ENCODE peak calls at places on chromosomes 2 and 18, in nine cellular contexts. P is gastrocnemius medialis; B is CD4-positive, alpha-beta memory T cell; C is CD8-positive, alpha-beta memory T cell; L is uterus; N is H9; A is neural progenitor cell; Z is colonic mucosa; D is naive thymus-derived CD4-positive, alpha-beta T cell. X is an unnamed sample. For H3K4me1, the result is how much of the 10 kb centered on the place peaks cover.

GRCh38 chr2:156333274-156333950 is 891 bp upstream of the NR4A2 start:
- DNase-seq in P (no peak), B (no peak), C (no peak), L (no peak), N (no peak), A (no peak), Z (no peak), D (no peak), X (no peak)

GRCh38 chr2:100482741-100483140 is 12.5 kb downstream of the NMS start:
- DNase-seq in P (no peak), B (no peak), C (no peak), L (no peak), N (peak), A (peak), Z (no peak), D (no peak), X (no peak)

GRCh38 chr2:218343591-218343990 is 13.1 kb upstream of the CATIP start:
- DNase-seq in P (no peak), B (no peak), C (no peak), L (no peak), N (no peak), A (no peak), Z (no peak), D (no peak), X (no peak)

GRCh38 chr18:26453370-26454030 is 94.9 kb downstream of the KCTD1 start:
- DNase-seq in P (no peak), B (no peak), C (no peak), L (no peak), N (no peak), A (no peak), Z (no peak), D (no peak), X (no peak)

GRCh38 chr2:135256531-135257258 is 204.6 kb downstream of the RAB3GAP1 start:
- DNase-seq in P (no peak), B (no peak), C (no peak), L (no peak), N (no peak), A (no peak), Z (no peak), D (no peak), X (no peak)

GRCh38 chr2:74440005-74440377 is 1.7 kb downstream of the RTKN start:
- DNase-seq in P (no peak), B (no peak), C (no peak), L (peak), N (no peak), A (peak), Z (peak), D (no peak), X (no peak)

GRCh38 chr2:62216616-62217015 is 20.7 kb downstream of the B3GNT2 start:
- DNase-seq in P (no peak), B (no peak), C (no peak), L (peak), N (no peak), A (no peak), Z (no peak), D (no peak), X (no peak)

GRCh38 chr2:84495539-84496146 is 20.7 kb upstream of the DNAH6 start:
- DNase-seq in P (no peak), B (peak), C (peak), L (no peak), N (no peak), A (peak), Z (peak), D (peak), X (no peak)

GRCh38 chr2:219551412-219551811 is 7.6 kb downstream of the TMEM198 start:
- DNase-seq in P (no peak), B (no peak), C (no peak), L (peak), N (peak), A (peak), Z (no peak), D (no peak), X (no peak)

GRCh38 chr2:64873472-64873924 is 115.7 kb upstream of the SLC1A4 start:
- DNase-seq in P (no peak), B (peak), C (peak), L (peak), N (peak), A (peak), Z (peak), D (peak), X (peak)

GRCh38 chr2:97712693-97713295 is 582 bp upstream of the ZAP70 start:
- DNase-seq in P (no peak), B (peak), C (peak), L (no peak), N (no peak), A (no peak), Z (no peak), D (no peak), X (peak)

GRCh38 chr2:97714084-97714949 is 941 bp downstream of the ZAP70 start:
- DNase-seq in P (no peak), B (peak), C (no peak), L (no peak), N (no peak), A (no peak), Z (no peak), D (no peak), X (no peak)

GRCh38 chr2:97711394-97711711 is 2.0 kb upstream of the ZAP70 start:
- DNase-seq in P (no peak), B (no peak), C (no peak), L (no peak), N (no peak), A (no peak), Z (no peak), D (no peak), X (no peak)

GRCh38 chr2:97714950-97715652 is 1.7 kb downstream of the ZAP70 start:
- DNase-seq in P (no peak), B (no peak), C (no peak), L (no peak), N (no peak), A (no peak), Z (no peak), D (no peak), X (no peak)

DNA sequence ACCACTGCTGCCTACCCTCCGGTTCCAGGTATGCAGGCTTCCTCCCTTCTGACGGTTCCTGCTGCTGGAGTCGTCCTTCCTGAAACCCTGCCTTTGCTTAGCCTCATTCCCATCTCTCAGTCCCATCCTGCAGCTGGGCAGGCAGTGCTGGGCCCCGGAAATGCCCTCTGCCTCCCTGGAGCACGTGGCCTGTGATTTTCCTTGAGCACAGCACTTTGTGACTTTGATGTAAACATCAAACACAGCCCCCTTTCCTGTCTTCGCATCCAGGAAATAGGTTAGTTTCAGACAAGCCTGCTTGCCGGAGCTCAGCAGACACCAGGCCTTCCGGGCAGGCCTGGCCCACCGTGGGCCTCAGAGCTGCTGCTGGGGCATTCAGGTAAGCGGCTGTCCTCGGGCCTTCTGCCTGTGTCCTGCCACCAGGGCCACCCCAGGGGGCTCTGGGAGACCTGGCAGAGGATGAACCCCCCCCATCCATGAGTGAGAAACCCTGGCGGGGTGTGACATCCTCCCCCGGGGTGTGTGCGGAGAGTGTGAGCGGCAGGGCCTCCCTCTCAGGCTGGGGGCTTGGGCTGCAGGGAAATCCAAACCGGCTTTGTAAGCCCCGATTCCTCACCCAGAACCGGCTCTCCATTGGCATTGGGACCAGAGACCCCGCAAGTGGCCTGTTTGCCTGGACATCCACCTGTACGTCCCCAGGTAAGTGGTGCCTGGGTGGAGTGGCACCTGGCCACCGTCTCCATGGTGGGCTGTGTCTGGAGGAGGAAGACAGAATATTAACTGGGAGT is at the start of gene ZAP70:
- DNase-seq in P (no peak), B (peak), C (peak), L (no peak), N (no peak), A (no peak), Z (no peak), D (peak), X (peak)
- H3K4me1 ChIP-seq in P (under half), B (half or more), C (half or more), L (under half), N (under half), A (under half), Z (under half), D (half or more), X (half or more)

GRCh38 chr2:46922049-46922448 is 6.4 kb upstream of the MCFD2 start:
- DNase-seq in P (no peak), B (no peak), C (no peak), L (no peak), N (no peak), A (no peak), Z (no peak), D (no peak), X (no peak)
- H3K4me1 ChIP-seq in P (under half), B (under half), C (under half), L (under half), N (under half), A (under half), Z (under half), D (under half), X (under half)

GRCh38 chr2:55163258-55163657 is 68.8 kb downstream of the CLHC1 start:
- DNase-seq in P (no peak), B (no peak), C (no peak), L (peak), N (no peak), A (no peak), Z (no peak), D (no peak), X (no peak)

GRCh38 chr2:55163895-55164509 is 68.1 kb downstream of the CLHC1 start:
- DNase-seq in P (no peak), B (no peak), C (no peak), L (no peak), N (no peak), A (no peak), Z (no peak), D (no peak), X (no peak)

GRCh38 chr2:55165567-55165966 is 66.5 kb downstream of the CLHC1 start:
- DNase-seq in P (no peak), B (no peak), C (no peak), L (no peak), N (no peak), A (no peak), Z (no peak), D (no peak), X (no peak)

GRCh38 chr2:55162284-55163006 is 69.6 kb downstream of the CLHC1 start:
- DNase-seq in P (no peak), B (no peak), C (no peak), L (no peak), N (peak), A (peak), Z (no peak), D (no peak), X (no peak)

GRCh38 chr2:55164534-55165104 is 67.5 kb downstream of the CLHC1 start:
- DNase-seq in P (no peak), B (no peak), C (no peak), L (no peak), N (no peak), A (no peak), Z (no peak), D (no peak), X (no peak)
- H3K4me1 ChIP-seq in P (under half), B (under half), C (under half), L (under half), N (under half), A (under half), Z (under half), D (under half), X (under half)

DNA sequence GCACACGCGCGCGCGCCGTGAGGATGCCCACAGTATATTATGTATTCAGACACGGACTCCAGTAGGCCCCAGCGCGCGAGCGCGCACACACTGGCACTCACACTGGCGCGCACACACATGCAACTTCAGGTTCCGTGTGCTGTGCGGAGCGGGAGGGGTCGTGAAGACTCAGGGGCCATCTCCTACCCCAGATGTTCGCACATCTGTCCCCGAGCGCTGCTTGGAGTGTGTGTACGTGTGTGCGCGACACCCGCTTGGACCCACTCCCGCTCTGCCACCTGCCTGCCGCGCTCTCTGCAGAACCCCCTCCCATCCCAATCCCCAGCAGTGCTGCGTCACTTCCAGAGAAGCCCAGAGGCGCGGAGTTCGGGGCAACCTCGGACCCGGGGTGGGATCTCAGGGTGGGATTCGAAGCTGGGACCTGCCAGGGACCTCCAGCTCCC is 2.6 kb downstream of the NRP2 start:
- DNase-seq in P (no peak), B (no peak), C (no peak), L (peak), N (peak), A (peak), Z (no peak), D (no peak), X (no peak)
- H3K4me1 ChIP-seq in P (under half), B (under half), C (under half), L (under half), N (under half), A (half or more), Z (under half), D (under half), X (under half)

DNA sequence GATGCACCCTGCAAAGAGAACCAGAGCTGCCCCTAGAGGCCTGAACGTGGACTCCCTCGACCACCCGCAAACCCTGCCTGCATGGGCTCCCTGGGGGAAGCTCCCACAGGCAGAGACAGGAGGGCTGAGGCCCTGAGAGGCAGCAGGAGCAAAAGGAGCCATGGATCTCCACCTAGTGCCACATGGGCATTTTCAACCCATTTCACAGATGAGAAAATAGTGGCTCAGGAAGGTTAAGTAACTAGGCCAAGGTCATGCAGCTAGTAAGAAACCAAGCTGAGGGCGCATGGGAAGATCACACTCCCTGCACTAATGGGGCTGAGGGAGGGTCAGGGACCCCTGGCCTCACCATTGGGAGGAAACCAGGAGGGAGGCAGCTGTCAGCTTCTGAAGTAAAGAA is 271.7 kb upstream of the RAB6C start:
- DNase-seq in P (no peak), B (no peak), C (no peak), L (no peak), N (no peak), A (no peak), Z (no peak), D (no peak), X (no peak)
- H3K4me1 ChIP-seq in P (under half), B (under half), C (under half), L (under half), N (under half), A (under half), Z (under half), D (under half), X (under half)

GRCh38 chr2:42331569-42332284 is 29.3 kb downstream of the COX7A2L start:
- DNase-seq in P (no peak), B (no peak), C (no peak), L (no peak), N (no peak), A (no peak), Z (no peak), D (no peak), X (no peak)

GRCh38 chr2:42333579-42333978 is 27.4 kb downstream of the COX7A2L start:
- DNase-seq in P (no peak), B (no peak), C (no peak), L (no peak), N (no peak), A (no peak), Z (no peak), D (no peak), X (no peak)

GRCh38 chr2:42334220-42334619 is 26.8 kb downstream of the COX7A2L start:
- DNase-seq in P (no peak), B (no peak), C (no peak), L (no peak), N (no peak), A (no peak), Z (no peak), D (no peak), X (no peak)

GRCh38 chr2:42329779-42330178 is 31.2 kb downstream of the COX7A2L start:
- DNase-seq in P (no peak), B (no peak), C (no peak), L (no peak), N (no peak), A (no peak), Z (no peak), D (no peak), X (no peak)

GRCh38 chr2:42332575-42332974 is 28.4 kb downstream of the COX7A2L start:
- DNase-seq in P (no peak), B (no peak), C (no peak), L (no peak), N (no peak), A (no peak), Z (no peak), D (no peak), X (no peak)
- H3K4me1 ChIP-seq in P (under half), B (under half), C (under half), L (under half), N (under half), A (under half), Z (under half), D (under half), X (under half)

X was measured in effector memory CD4-positive, alpha-beta T cell.